ENCODE peak calls at places on chromosomes 3 and 15, in five cellular contexts. S is uterus, P is hepatocyte, J is nephron progenitor cell, Z is Calu3. H is an unnamed sample.

GRCh38 chr3:78048698-78049097 is 1008.8 kb downstream of the ROBO2 start:
- DNase-seq in P (no peak), S (no peak), J (no peak), Z (no peak), H (no peak)

GRCh38 chr3:32428092-32429068 is 36.7 kb downstream of the CMTM7 start:
- DNase-seq in S (no peak), P (no peak), J (no peak), Z (no peak), H (no peak)

GRCh38 chr3:157669403-157669802 is 166.2 kb upstream of the VEPH1 start:
- DNase-seq in J (no peak), Z (no peak), P (no peak), S (no peak), H (no peak)

GRCh38 chr3:15113884-15114283 is 14.9 kb upstream of the RBSN start:
- DNase-seq in S (no peak), P (no peak), Z (no peak), J (no peak), H (no peak)

GRCh38 chr15:65095747-65096104 is 19.2 kb downstream of the KBTBD13 start:
- DNase-seq in S (no peak), Z (no peak), J (no peak), P (no peak), H (no peak)

GRCh38 chr3:162956711-162957110 is 1460.1 kb downstream of the OTOL1 start:
- DNase-seq in P (no peak), J (no peak), S (no peak), Z (no peak), H (no peak)

GRCh38 chr3:135869439-135870105 is 96.0 kb upstream of the PPP2R3A start:
- DNase-seq in S (no peak), P (no peak), Z (no peak), J (no peak), H (no peak)

GRCh38 chr15:56804908-56805307 is 71.6 kb upstream of the ZNF280D start:
- DNase-seq in J (no peak), S (no peak), Z (no peak), P (no peak), H (no peak)

GRCh38 chr3:154421067-154421466 is 8.9 kb downstream of the GPR149 start:
- DNase-seq in P (peak; percentile 45), J (peak; percentile 76), S (no peak), Z (peak; percentile 43), H (no peak)

GRCh38 chr3:113574213-113574612 is 41.9 kb downstream of the SIDT1 start:
- DNase-seq in P (no peak), S (no peak), J (no peak), Z (no peak), H (no peak)

GRCh38 chr15:73937313-73937695 is 11.0 kb downstream of the LOXL1 start:
- DNase-seq in S (no peak), P (no peak), J (no peak), Z (no peak), H (no peak)

GRCh38 chr3:111691293-111691909 is 96.3 kb upstream of the ZBED2 start:
- DNase-seq in P (peak; percentile 53), S (no peak), Z (no peak), J (no peak), H (no peak)

GRCh38 chr15:30956216-30956803 is 35.1 kb downstream of the MTMR10 start:
- DNase-seq in Z (no peak), P (peak; percentile 12), S (no peak), J (no peak), H (no peak)

GRCh38 chr3:66121288-66121687 is 82.6 kb upstream of the MAGI1 start:
- DNase-seq in J (no peak), Z (no peak), P (no peak), S (no peak), H (no peak)

GRCh38 chr3:23633261-23633960 is 172.3 kb upstream of the UBE2E1 start:
- DNase-seq in J (no peak), P (no peak), Z (no peak), S (no peak), H (no peak)

GRCh38 chr3:42665050-42665878 is 11.8 kb downstream of the ZBTB47 start:
- DNase-seq in S (no peak), P (no peak), Z (no peak), J (no peak), H (no peak)

GRCh38 chr3:81302045-81302444 is 459.4 kb downstream of the GBE1 start:
- DNase-seq in S (no peak), Z (peak; percentile 48), P (peak; percentile 67), J (peak; percentile 49), H (peak; percentile 38)

GRCh38 chr3:73740041-73740440 is 115.3 kb upstream of the PDZRN3 start:
- DNase-seq in P (no peak), Z (no peak), S (no peak), J (no peak), H (no peak)

GRCh38 chr15:91627473-91628309 is 225.8 kb upstream of the SLCO3A1 start:
- DNase-seq in S (no peak), J (no peak), P (peak; percentile 8), Z (no peak), H (no peak)

GRCh38 chr3:68874551-68875348 is 57.6 kb downstream of the TAFA4 start:
- DNase-seq in J (no peak), S (no peak), P (no peak), Z (no peak), H (no peak)

GRCh38 chr3:181383760-181384159 is 328.0 kb upstream of the SOX2 start:
- DNase-seq in J (no peak), P (no peak), S (no peak), Z (no peak), H (no peak)

GRCh38 chr15:101496198-101496986 is 6.9 kb upstream of the PCSK6 start:
- DNase-seq in J (peak; percentile 23), S (no peak), P (no peak), Z (no peak), H (no peak)

GRCh38 chr15:75136118-75136517 is 65.6 kb upstream of the C15orf39 start:
- DNase-seq in Z (no peak), J (no peak), P (no peak), S (no peak), H (no peak)

GRCh38 chr3:3636815-3637214 is 162.4 kb upstream of the LRRN1 start:
- DNase-seq in S (no peak), P (no peak), Z (no peak), J (no peak), H (no peak)

GRCh38 chr15:29904731-29905417 is 82.6 kb upstream of the TJP1 start:
- DNase-seq in J (no peak), S (no peak), P (no peak), Z (no peak), H (no peak)

GRCh38 chr3:55307622-55308021 is 179.5 kb downstream of the WNT5A start:
- DNase-seq in S (no peak), Z (no peak), J (no peak), P (no peak), H (no peak)

GRCh38 chr3:33722626-33723370 is 4.7 kb upstream of the CLASP2 start:
- DNase-seq in P (no peak), S (no peak), Z (no peak), J (no peak), H (no peak)

GRCh38 chr3:25588441-25589103 is 76.1 kb downstream of the TOP2B start:
- DNase-seq in J (no peak), S (no peak), P (no peak), Z (no peak), H (no peak)

GRCh38 chr3:25594007-25594502 is 70.7 kb downstream of the TOP2B start:
- DNase-seq in Z (peak; percentile 35), J (no peak), S (peak; percentile 42), P (peak; percentile 63), H (no peak)

GRCh38 chr3:25589783-25590258 is 74.9 kb downstream of the TOP2B start:
- DNase-seq in J (no peak), S (no peak), Z (no peak), P (peak; percentile 42), H (no peak)

GRCh38 chr3:25589104-25589782 is 75.5 kb downstream of the TOP2B start:
- DNase-seq in J (no peak), Z (no peak), P (no peak), S (no peak), H (no peak)

GRCh38 chr3:25592510-25592968 is 72.2 kb downstream of the TOP2B start:
- DNase-seq in J (no peak), P (peak; percentile 82), S (peak; percentile 68), Z (peak; percentile 71), H (no peak)
- TF ChIP-seq CTCF in J (peak; percentile 8), P (peak; percentile 42), S (peak; percentile 28), Z (no peak), H (no peak)

GRCh38 chr3:133992951-133993595 is 36.7 kb downstream of the SLCO2A1 start:
- DNase-seq in Z (no peak), P (no peak), J (no peak), S (no peak), H (no peak)

GRCh38 chr3:133991637-133992036 is 38.1 kb downstream of the SLCO2A1 start:
- DNase-seq in P (no peak), Z (no peak), S (no peak), J (no peak), H (no peak)

GRCh38 chr3:133994166-133994910 is 35.4 kb downstream of the SLCO2A1 start:
- DNase-seq in Z (no peak), S (no peak), P (no peak), J (no peak), H (no peak)

GRCh38 chr3:133991209-133991608 is 38.5 kb downstream of the SLCO2A1 start:
- DNase-seq in S (peak; percentile 46), P (no peak), Z (no peak), J (no peak), H (no peak)

GRCh38 chr3:133992385-133992784 is 37.3 kb downstream of the SLCO2A1 start:
- DNase-seq in S (no peak), Z (no peak), J (no peak), P (peak; percentile 16), H (no peak)
- TF ChIP-seq CTCF in S (no peak), Z (no peak), J (no peak), P (no peak), H (no peak)

DNA sequence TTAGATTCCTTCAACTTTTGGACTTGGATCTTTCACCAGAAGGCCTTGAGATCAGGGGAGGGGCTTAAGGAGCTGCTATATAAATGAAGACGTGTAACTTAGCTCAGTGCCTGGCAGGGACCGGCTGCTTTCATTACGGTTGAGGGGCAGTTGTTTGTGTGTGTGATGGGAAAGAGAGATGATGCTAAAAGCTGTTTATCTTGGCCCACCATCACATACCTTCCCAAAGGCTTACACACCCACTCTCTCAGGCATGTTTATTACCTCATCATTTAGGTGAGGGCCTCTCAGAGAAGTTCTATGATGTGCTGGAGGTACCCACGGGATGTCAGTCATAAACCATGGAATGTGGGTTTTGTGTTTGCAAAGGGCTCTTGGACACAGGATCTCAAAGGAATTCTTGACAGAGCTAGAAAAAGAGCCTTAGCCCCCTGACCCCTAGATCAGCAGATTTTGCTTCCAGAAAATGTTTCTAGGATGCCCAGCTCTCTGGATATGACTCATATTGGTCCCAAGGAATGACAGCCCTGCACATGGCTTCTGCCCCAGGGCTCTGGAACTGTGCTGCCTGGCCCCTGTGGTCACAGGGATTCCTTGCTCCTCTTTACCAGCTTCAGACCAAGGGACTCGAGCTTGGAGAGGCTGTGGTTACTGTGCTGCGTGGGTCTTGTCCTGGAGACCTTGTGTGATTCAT is 15.9 kb upstream of the SMAD3 start:
- DNase-seq in S (no peak), Z (peak; percentile 49), J (no peak), P (peak; percentile 76), H (no peak)
- TF ChIP-seq CTCF in S (no peak), Z (no peak), J (no peak), P (no peak), H (no peak)

DNA sequence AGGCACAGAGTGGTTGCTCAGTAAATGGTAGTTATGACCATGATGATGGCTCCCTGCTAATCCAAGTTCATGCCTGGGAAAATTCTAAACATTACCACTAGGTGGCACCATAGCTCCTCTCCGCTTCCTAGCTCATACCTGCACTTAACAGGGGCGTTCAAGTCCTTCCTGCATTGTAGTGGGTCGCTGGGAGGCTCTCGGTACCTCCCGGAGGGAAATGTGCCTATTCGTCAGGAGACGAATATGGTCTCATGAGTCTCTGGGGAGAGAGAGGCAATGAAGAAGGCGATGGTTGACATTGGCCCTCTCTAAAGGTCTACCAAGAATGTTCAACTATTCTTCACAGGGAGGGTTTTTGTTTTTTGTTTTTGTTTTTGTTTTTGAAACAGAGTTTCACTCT is 10.9 kb downstream of the MESP1 start:
- DNase-seq in P (peak; percentile 85), Z (peak; percentile 85), S (peak; percentile 64), J (peak; percentile 70), H (peak; percentile 69)
- TF ChIP-seq CTCF in P (peak; percentile 83), Z (peak; percentile 96), S (peak; percentile 87), J (peak; percentile 97), H (peak; percentile 93)